ENCODE peak calls at places on chromosome 7, in four cellular contexts. One of them, this sample, is unnamed.

GRCh38 chr7:50696810-50697582 is 85.7 kb downstream of the GRB10 start:
- DNase-seq in left ventricle myocardium inferior: no peak
- DNase-seq in PC-9: no peak
- DNase-seq in heart left ventricle: no peak
- DNase-seq in this sample: peak; percentile 17

GRCh38 chr7:101678713-101679112 is 49.6 kb upstream of the MYL10 start:
- DNase-seq in left ventricle myocardium inferior: no peak
- DNase-seq in PC-9: no peak
- DNase-seq in heart left ventricle: peak; percentile 39
- DNase-seq in this sample: no peak

GRCh38 chr7:129222064-129222463 is 2.8 kb upstream of the AHCYL2 start:
- DNase-seq in left ventricle myocardium inferior: no peak
- DNase-seq in PC-9: no peak
- DNase-seq in heart left ventricle: no peak
- DNase-seq in this sample: peak; percentile 74

GRCh38 chr7:14698239-14698638 is 204.3 kb downstream of the DGKB start:
- DNase-seq in left ventricle myocardium inferior: no peak
- DNase-seq in PC-9: no peak
- DNase-seq in heart left ventricle: no peak
- DNase-seq in this sample: peak; percentile 28

GRCh38 chr7:31934551-31934950 is 135.7 kb downstream of the PDE1C start:
- DNase-seq in left ventricle myocardium inferior: no peak
- DNase-seq in PC-9: no peak
- DNase-seq in heart left ventricle: no peak
- DNase-seq in this sample: no peak

GRCh38 chr7:36982749-36983148 is 258.5 kb upstream of the AOAH start:
- DNase-seq in left ventricle myocardium inferior: no peak
- DNase-seq in PC-9: no peak
- DNase-seq in heart left ventricle: no peak
- DNase-seq in this sample: no peak

GRCh38 chr7:28729276-28729675 is 228.9 kb downstream of the TRIL start:
- DNase-seq in left ventricle myocardium inferior: no peak
- DNase-seq in PC-9: no peak
- DNase-seq in heart left ventricle: no peak
- DNase-seq in this sample: no peak

GRCh38 chr7:74306737-74307469 is 17.7 kb downstream of the CLIP2 start:
- DNase-seq in left ventricle myocardium inferior: peak; percentile 54
- DNase-seq in PC-9: no peak
- DNase-seq in heart left ventricle: peak; percentile 67
- DNase-seq in this sample: peak; percentile 89

GRCh38 chr7:25913574-25914224 is 238.3 kb upstream of the NFE2L3 start:
- DNase-seq in left ventricle myocardium inferior: no peak
- DNase-seq in PC-9: no peak
- DNase-seq in heart left ventricle: no peak
- DNase-seq in this sample: no peak

GRCh38 chr7:117810642-117811512 is 62.4 kb downstream of the CTTNBP2 start:
- DNase-seq in left ventricle myocardium inferior: no peak
- DNase-seq in PC-9: no peak
- DNase-seq in heart left ventricle: no peak
- DNase-seq in this sample: no peak

GRCh38 chr7:4058158-4058557 is 623.9 kb upstream of the FOXK1 start:
- DNase-seq in left ventricle myocardium inferior: no peak
- DNase-seq in PC-9: no peak
- DNase-seq in heart left ventricle: no peak
- DNase-seq in this sample: no peak

GRCh38 chr7:158274404-158274811 is 313.2 kb downstream of the PTPRN2 start:
- DNase-seq in left ventricle myocardium inferior: no peak
- DNase-seq in PC-9: no peak
- DNase-seq in heart left ventricle: peak; percentile 19
- DNase-seq in this sample: no peak

GRCh38 chr7:114944742-114945625 is 23.1 kb downstream of the MDFIC start:
- DNase-seq in left ventricle myocardium inferior: peak; percentile 73
- DNase-seq in PC-9: no peak
- DNase-seq in heart left ventricle: peak; percentile 81
- DNase-seq in this sample: peak; percentile 95

GRCh38 chr7:105224884-105225651 is 163.7 kb downstream of the SRPK2 start:
- DNase-seq in left ventricle myocardium inferior: no peak
- DNase-seq in PC-9: peak; percentile 77
- DNase-seq in heart left ventricle: peak; percentile 43
- DNase-seq in this sample: peak; percentile 58

GRCh38 chr7:57820477-57820876 is 370.5 kb downstream of the ZNF716 start:
- DNase-seq in left ventricle myocardium inferior: no peak
- DNase-seq in PC-9: no peak
- DNase-seq in heart left ventricle: no peak
- DNase-seq in this sample: no peak

GRCh38 chr7:28093617-28094232 is 86.9 kb downstream of the JAZF1 start:
- DNase-seq in left ventricle myocardium inferior: peak; percentile 49
- DNase-seq in PC-9: peak; percentile 58
- DNase-seq in heart left ventricle: peak; percentile 63
- DNase-seq in this sample: peak; percentile 92

GRCh38 chr7:150957119-150958020 is 20.8 kb downstream of the KCNH2 start:
- DNase-seq in left ventricle myocardium inferior: peak; percentile 15
- DNase-seq in PC-9: no peak
- DNase-seq in heart left ventricle: no peak
- DNase-seq in this sample: no peak

GRCh38 chr7:150958603-150959002 is 19.5 kb downstream of the KCNH2 start:
- DNase-seq in left ventricle myocardium inferior: peak; percentile 14
- DNase-seq in PC-9: no peak
- DNase-seq in heart left ventricle: no peak
- DNase-seq in this sample: no peak

GRCh38 chr7:150956395-150957118 is 21.6 kb downstream of the KCNH2 start:
- DNase-seq in left ventricle myocardium inferior: no peak
- DNase-seq in PC-9: no peak
- DNase-seq in heart left ventricle: no peak
- DNase-seq in this sample: no peak

GRCh38 chr7:150959739-150960734 is 18.1 kb downstream of the KCNH2 start:
- DNase-seq in left ventricle myocardium inferior: no peak
- DNase-seq in PC-9: no peak
- DNase-seq in heart left ventricle: no peak
- DNase-seq in this sample: no peak

DNA sequence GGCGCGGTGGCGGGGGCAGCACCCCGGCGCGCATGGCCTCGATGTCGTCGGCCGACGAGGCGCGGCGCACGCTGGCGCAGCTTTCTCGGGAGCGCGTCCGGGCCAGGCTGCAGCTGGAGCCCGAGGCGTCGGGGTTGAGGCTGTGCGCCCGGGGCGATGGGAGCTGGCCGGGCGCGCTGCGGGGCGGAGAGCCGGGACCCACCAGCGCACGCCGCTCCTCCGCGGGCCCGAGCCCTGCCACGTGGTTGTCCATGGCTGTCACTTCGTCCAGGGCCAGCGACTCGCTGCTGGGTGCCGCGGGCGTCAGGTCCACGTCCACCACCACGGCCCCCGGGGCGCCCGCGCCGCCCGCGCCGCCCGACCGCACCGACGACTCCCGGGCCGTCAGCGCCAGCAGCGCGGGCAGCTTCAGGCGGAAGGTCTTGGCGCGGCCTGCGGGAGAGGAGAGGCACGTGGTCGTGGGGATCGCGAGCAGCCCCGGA is 20.0 kb downstream of the KCNH2 start:
- DNase-seq in left ventricle myocardium inferior: no peak
- DNase-seq in PC-9: no peak
- DNase-seq in heart left ventricle: no peak
- DNase-seq in this sample: no peak
- H3K4me1 ChIP-seq in left ventricle myocardium inferior: peaks cover 98% of the 10 kb centered on the region
- H3K4me1 ChIP-seq in PC-9: no peaks in the 10 kb centered on the region
- H3K4me1 ChIP-seq in heart left ventricle: peaks cover 33% of the 10 kb centered on the region
- H3K4me1 ChIP-seq in this sample: no peaks in the 10 kb centered on the region

GRCh38 chr7:20786049-20786412 is 655 bp downstream of the SP8 start:
- DNase-seq in left ventricle myocardium inferior: no peak
- DNase-seq in PC-9: no peak
- DNase-seq in heart left ventricle: no peak
- DNase-seq in this sample: no peak
- H3K4me3 ChIP-seq in left ventricle myocardium inferior: peak overlapping the region; percentile 59
- H3K4me3 ChIP-seq in PC-9: no peak overlapping the region
- H3K4me3 ChIP-seq in heart left ventricle: peak overlapping the region; percentile 12
- H3K4me3 ChIP-seq in this sample: peak overlapping the region; percentile 66

GRCh38 chr7:139896831-139897230 is 67.8 kb downstream of the TBXAS1 start:
- DNase-seq in left ventricle myocardium inferior: no peak
- DNase-seq in PC-9: no peak
- DNase-seq in heart left ventricle: peak; percentile 48
- DNase-seq in this sample: no peak
- H3K4me1 ChIP-seq in left ventricle myocardium inferior: no peaks in the 10 kb centered on the region
- H3K4me1 ChIP-seq in PC-9: no peaks in the 10 kb centered on the region
- H3K4me1 ChIP-seq in heart left ventricle: no peaks in the 10 kb centered on the region
- H3K4me1 ChIP-seq in this sample: no peaks in the 10 kb centered on the region

GRCh38 chr7:2038876-2039728 is 193.6 kb downstream of the MAD1L1 start:
- DNase-seq in left ventricle myocardium inferior: peak; percentile 9
- DNase-seq in PC-9: no peak
- DNase-seq in heart left ventricle: no peak
- DNase-seq in this sample: no peak

GRCh38 chr7:2037805-2038635 is 194.7 kb downstream of the MAD1L1 start:
- DNase-seq in left ventricle myocardium inferior: peak; percentile 53
- DNase-seq in PC-9: no peak
- DNase-seq in heart left ventricle: no peak
- DNase-seq in this sample: no peak

GRCh38 chr7:2036786-2037185 is 196.0 kb downstream of the MAD1L1 start:
- DNase-seq in left ventricle myocardium inferior: peak; percentile 3
- DNase-seq in PC-9: no peak
- DNase-seq in heart left ventricle: no peak
- DNase-seq in this sample: no peak

GRCh38 chr7:2034291-2035201 is 198.2 kb downstream of the MAD1L1 start:
- DNase-seq in left ventricle myocardium inferior: peak; percentile 1
- DNase-seq in PC-9: no peak
- DNase-seq in heart left ventricle: no peak
- DNase-seq in this sample: no peak

DNA sequence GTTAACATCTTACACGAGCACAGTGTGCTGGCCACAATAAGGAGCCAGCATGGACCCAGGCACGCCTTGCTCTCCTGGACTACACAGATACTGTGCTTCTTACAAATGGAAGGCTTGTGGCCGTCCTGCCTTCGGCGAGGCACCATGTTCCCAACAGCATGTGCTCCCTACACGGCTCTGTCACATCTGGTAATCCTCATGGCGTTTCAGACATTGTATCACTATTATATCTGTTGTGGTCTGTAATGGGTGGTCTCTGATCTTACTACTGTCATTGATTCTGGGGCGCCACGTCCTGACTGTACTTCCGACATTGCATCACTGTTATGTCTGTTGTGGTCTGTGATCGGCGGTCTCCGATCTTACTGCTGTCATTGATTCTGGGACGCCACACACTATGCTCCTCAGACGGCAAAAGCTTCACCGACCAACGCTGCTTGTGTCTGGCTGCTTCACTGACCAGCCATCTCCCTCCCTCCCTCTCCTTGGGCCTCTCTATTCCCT is 195.4 kb downstream of the MAD1L1 start:
- DNase-seq in left ventricle myocardium inferior: peak; percentile 11
- DNase-seq in PC-9: no peak
- DNase-seq in heart left ventricle: no peak
- DNase-seq in this sample: no peak
- H3K4me3 ChIP-seq in left ventricle myocardium inferior: peak overlapping the region; percentile 56
- H3K4me3 ChIP-seq in PC-9: no peak overlapping the region
- H3K4me3 ChIP-seq in heart left ventricle: peak overlapping the region; percentile 35
- H3K4me3 ChIP-seq in this sample: no peak overlapping the region

GRCh38 chr7:141587304-141587703 is 36.1 kb downstream of the AGK start:
- DNase-seq in left ventricle myocardium inferior: no peak
- DNase-seq in PC-9: no peak
- DNase-seq in heart left ventricle: no peak
- DNase-seq in this sample: no peak
- H3K4me1 ChIP-seq in left ventricle myocardium inferior: peaks cover 16% of the 10 kb centered on the region
- H3K4me1 ChIP-seq in PC-9: peaks cover 13% of the 10 kb centered on the region
- H3K4me1 ChIP-seq in heart left ventricle: no peaks in the 10 kb centered on the region
- H3K4me1 ChIP-seq in this sample: peaks cover 8% of the 10 kb centered on the region

GRCh38 chr7:44976746-44977196 is 2.0 kb downstream of the MYO1G start:
- DNase-seq in left ventricle myocardium inferior: no peak
- DNase-seq in PC-9: no peak
- DNase-seq in heart left ventricle: no peak
- DNase-seq in this sample: no peak

GRCh38 chr7:44977956-44978355 is 859 bp downstream of the MYO1G start:
- DNase-seq in left ventricle myocardium inferior: no peak
- DNase-seq in PC-9: no peak
- DNase-seq in heart left ventricle: peak; percentile 52
- DNase-seq in this sample: no peak

GRCh38 chr7:44978511-44979366 is at the start of gene MYO1G:
- DNase-seq in left ventricle myocardium inferior: peak; percentile 36
- DNase-seq in PC-9: no peak
- DNase-seq in heart left ventricle: peak; percentile 56
- DNase-seq in this sample: no peak

GRCh38 chr7:44976040-44976745 is 2.6 kb downstream of the MYO1G start:
- DNase-seq in left ventricle myocardium inferior: no peak
- DNase-seq in PC-9: no peak
- DNase-seq in heart left ventricle: no peak
- DNase-seq in this sample: no peak

GRCh38 chr7:44977304-44977858 is 1.4 kb downstream of the MYO1G start:
- DNase-seq in left ventricle myocardium inferior: no peak
- DNase-seq in PC-9: no peak
- DNase-seq in heart left ventricle: no peak
- DNase-seq in this sample: no peak
- H3K4me3 ChIP-seq in left ventricle myocardium inferior: peak overlapping the region; percentile 17
- H3K4me3 ChIP-seq in PC-9: no peak overlapping the region
- H3K4me3 ChIP-seq in heart left ventricle: no peak overlapping the region
- H3K4me3 ChIP-seq in this sample: no peak overlapping the region

DNA sequence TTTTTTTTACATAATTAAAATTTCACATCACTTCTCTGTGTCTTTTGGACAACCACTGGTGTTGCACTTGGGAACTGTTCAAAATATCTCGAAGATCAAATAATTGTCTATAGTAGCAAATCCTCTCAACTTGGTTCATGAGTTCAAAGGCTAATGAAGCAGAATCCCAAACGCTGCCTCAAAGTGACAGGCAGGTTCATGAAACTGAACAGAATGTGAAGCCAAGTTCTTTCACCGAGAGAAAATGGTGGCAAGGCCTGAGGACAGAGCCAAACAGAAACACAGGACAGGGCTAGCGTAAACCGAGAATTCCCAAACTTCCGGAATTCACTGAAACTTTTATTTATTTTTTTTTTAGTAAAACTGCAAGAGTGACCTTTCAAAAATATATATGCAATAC is 21.1 kb downstream of the SMURF1 start:
- DNase-seq in left ventricle myocardium inferior: no peak
- DNase-seq in PC-9: no peak
- DNase-seq in heart left ventricle: no peak
- DNase-seq in this sample: no peak
- H3K4me1 ChIP-seq in left ventricle myocardium inferior: peaks cover 83% of the 10 kb centered on the region
- H3K4me1 ChIP-seq in PC-9: peaks cover 52% of the 10 kb centered on the region
- H3K4me1 ChIP-seq in heart left ventricle: peaks cover 18% of the 10 kb centered on the region
- H3K4me1 ChIP-seq in this sample: no peaks in the 10 kb centered on the region

DNA sequence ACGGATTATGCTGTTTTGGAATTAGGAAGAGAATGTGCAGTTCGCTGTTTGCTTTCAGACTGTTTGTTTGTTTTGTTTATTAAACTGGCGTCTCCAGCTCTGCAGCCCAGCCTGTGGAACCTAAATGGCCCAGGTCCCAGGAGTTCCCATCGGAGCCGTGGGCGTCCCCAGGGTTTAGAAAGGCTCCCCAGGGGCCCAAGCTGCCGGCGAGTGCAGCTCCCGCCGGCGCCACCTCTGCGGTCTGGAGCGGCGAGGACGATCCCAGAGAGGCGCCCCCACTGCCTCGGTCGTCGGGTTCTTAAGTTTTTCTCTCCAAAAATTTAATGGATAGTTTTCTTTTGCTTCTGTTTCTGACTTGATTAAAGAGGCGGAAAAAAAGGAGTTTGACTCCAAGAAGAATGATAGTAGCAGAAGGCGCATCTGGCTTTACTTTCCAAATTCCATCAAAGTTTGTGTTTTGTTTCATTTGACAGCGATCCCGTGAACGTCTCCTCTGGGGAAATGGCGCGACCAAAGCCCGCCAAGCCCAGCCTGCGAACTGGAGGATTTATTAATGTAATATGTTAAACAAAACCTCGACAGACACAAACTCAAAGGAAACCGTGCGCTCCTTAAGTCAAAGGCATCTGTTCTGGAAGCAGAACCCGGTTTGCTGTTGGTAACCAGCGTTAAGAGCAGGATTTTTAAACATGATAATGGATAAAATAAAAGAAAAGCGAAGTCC is 712 bp upstream of the FZD1 start:
- DNase-seq in left ventricle myocardium inferior: peak; percentile 51
- DNase-seq in PC-9: no peak
- DNase-seq in heart left ventricle: peak; percentile 45
- DNase-seq in this sample: peak; percentile 77
- H3K4me3 ChIP-seq in left ventricle myocardium inferior: peak overlapping the region; percentile 77
- H3K4me3 ChIP-seq in PC-9: peak overlapping the region; percentile 60
- H3K4me3 ChIP-seq in heart left ventricle: peak overlapping the region; percentile 82
- H3K4me3 ChIP-seq in this sample: peak overlapping the region; percentile 87

This sample was measured in SJCRH30.